ENCODE peak calls at places on chromosomes 11 and 22, in ten cellular contexts. One of them, this sample, is unnamed.

GRCh38 chr22:38172489-38173155 is 9.0 kb downstream of the PLA2G6 start:
- DNase-seq in memory B cell: no peak
- DNase-seq in T-helper 9 cell: peak; percentile 37
- DNase-seq in IMR-90: peak; percentile 65
- DNase-seq in stromal cell of bone marrow: no peak
- DNase-seq in NCI-H345: peak; percentile 9
- DNase-seq in upper lobe of right lung: peak; percentile 73
- DNase-seq in NCI-H2029: peak; percentile 89
- DNase-seq in choroid plexus epithelial cell: no peak
- DNase-seq in naive thymus-derived CD8-positive, alpha-beta T cell: peak; percentile 53
- DNase-seq in this sample: peak; percentile 83

GRCh38 chr11:84480151-84480550 is 1147.0 kb downstream of the DLG2 start:
- DNase-seq in NCI-H2029: no peak
- DNase-seq in T-helper 9 cell: no peak
- DNase-seq in stromal cell of bone marrow: no peak
- DNase-seq in choroid plexus epithelial cell: no peak
- DNase-seq in IMR-90: no peak
- DNase-seq in upper lobe of right lung: no peak
- DNase-seq in NCI-H345: no peak
- DNase-seq in naive thymus-derived CD8-positive, alpha-beta T cell: no peak
- DNase-seq in memory B cell: no peak
- DNase-seq in this sample: no peak

GRCh38 chr11:8408151-8408930 is 144.7 kb upstream of the LMO1 start:
- DNase-seq in NCI-H345: no peak
- DNase-seq in choroid plexus epithelial cell: no peak
- DNase-seq in IMR-90: no peak
- DNase-seq in stromal cell of bone marrow: no peak
- DNase-seq in NCI-H2029: no peak
- DNase-seq in naive thymus-derived CD8-positive, alpha-beta T cell: no peak
- DNase-seq in T-helper 9 cell: no peak
- DNase-seq in memory B cell: no peak
- DNase-seq in upper lobe of right lung: no peak
- DNase-seq in this sample: no peak

GRCh38 chr11:19936461-19936860 is 223.8 kb downstream of the DBX1 start:
- DNase-seq in naive thymus-derived CD8-positive, alpha-beta T cell: no peak
- DNase-seq in upper lobe of right lung: no peak
- DNase-seq in NCI-H345: no peak
- DNase-seq in choroid plexus epithelial cell: no peak
- DNase-seq in memory B cell: no peak
- DNase-seq in stromal cell of bone marrow: no peak
- DNase-seq in IMR-90: no peak
- DNase-seq in T-helper 9 cell: no peak
- DNase-seq in NCI-H2029: no peak
- DNase-seq in this sample: no peak

GRCh38 chr11:106156290-106156937 is 79.0 kb downstream of the AASDHPPT start:
- DNase-seq in T-helper 9 cell: no peak
- DNase-seq in NCI-H2029: no peak
- DNase-seq in upper lobe of right lung: no peak
- DNase-seq in NCI-H345: peak; percentile 11
- DNase-seq in naive thymus-derived CD8-positive, alpha-beta T cell: no peak
- DNase-seq in stromal cell of bone marrow: peak; percentile 43
- DNase-seq in memory B cell: no peak
- DNase-seq in choroid plexus epithelial cell: peak; percentile 93
- DNase-seq in IMR-90: peak; percentile 83
- DNase-seq in this sample: no peak

GRCh38 chr11:77064648-77065217 is 2.0 kb upstream of the CAPN5 start:
- DNase-seq in IMR-90: no peak
- DNase-seq in upper lobe of right lung: peak; percentile 40
- DNase-seq in T-helper 9 cell: no peak
- DNase-seq in choroid plexus epithelial cell: no peak
- DNase-seq in naive thymus-derived CD8-positive, alpha-beta T cell: no peak
- DNase-seq in stromal cell of bone marrow: no peak
- DNase-seq in memory B cell: no peak
- DNase-seq in NCI-H2029: no peak
- DNase-seq in NCI-H345: no peak
- DNase-seq in this sample: no peak

GRCh38 chr11:57340228-57340627 is 2.1 kb downstream of the P2RX3 start:
- DNase-seq in IMR-90: no peak
- DNase-seq in upper lobe of right lung: no peak
- DNase-seq in memory B cell: no peak
- DNase-seq in stromal cell of bone marrow: no peak
- DNase-seq in naive thymus-derived CD8-positive, alpha-beta T cell: no peak
- DNase-seq in choroid plexus epithelial cell: peak; percentile 26
- DNase-seq in NCI-H345: no peak
- DNase-seq in T-helper 9 cell: no peak
- DNase-seq in NCI-H2029: no peak
- DNase-seq in this sample: peak; percentile 40

GRCh38 chr11:1792461-1792860 is 28.7 kb upstream of the CTSD start:
- DNase-seq in naive thymus-derived CD8-positive, alpha-beta T cell: no peak
- DNase-seq in NCI-H2029: no peak
- DNase-seq in IMR-90: no peak
- DNase-seq in T-helper 9 cell: no peak
- DNase-seq in choroid plexus epithelial cell: no peak
- DNase-seq in memory B cell: no peak
- DNase-seq in NCI-H345: no peak
- DNase-seq in upper lobe of right lung: no peak
- DNase-seq in stromal cell of bone marrow: no peak
- DNase-seq in this sample: no peak

GRCh38 chr22:46006379-46007002 is 29.5 kb upstream of the WNT7B start:
- DNase-seq in stromal cell of bone marrow: peak; percentile 81
- DNase-seq in choroid plexus epithelial cell: peak; percentile 89
- DNase-seq in NCI-H2029: peak; percentile 65
- DNase-seq in NCI-H345: peak; percentile 71
- DNase-seq in T-helper 9 cell: peak; percentile 94
- DNase-seq in IMR-90: peak; percentile 80
- DNase-seq in upper lobe of right lung: peak; percentile 96
- DNase-seq in memory B cell: peak; percentile 94
- DNase-seq in naive thymus-derived CD8-positive, alpha-beta T cell: peak; percentile 85
- DNase-seq in this sample: peak; percentile 97

GRCh38 chr11:2698386-2699184 is 1.2 kb downstream of the KCNQ1OT1 start:
- DNase-seq in stromal cell of bone marrow: no peak
- DNase-seq in memory B cell: no peak
- DNase-seq in naive thymus-derived CD8-positive, alpha-beta T cell: no peak
- DNase-seq in choroid plexus epithelial cell: no peak
- DNase-seq in NCI-H2029: no peak
- DNase-seq in IMR-90: no peak
- DNase-seq in T-helper 9 cell: no peak
- DNase-seq in upper lobe of right lung: no peak
- DNase-seq in NCI-H345: no peak
- DNase-seq in this sample: no peak

GRCh38 chr11:117300301-117300700 is 9.2 kb downstream of the BACE1-AS start:
- DNase-seq in memory B cell: no peak
- DNase-seq in NCI-H2029: no peak
- DNase-seq in choroid plexus epithelial cell: peak; percentile 61
- DNase-seq in naive thymus-derived CD8-positive, alpha-beta T cell: no peak
- DNase-seq in IMR-90: peak; percentile 54
- DNase-seq in upper lobe of right lung: peak; percentile 71
- DNase-seq in T-helper 9 cell: no peak
- DNase-seq in NCI-H345: no peak
- DNase-seq in stromal cell of bone marrow: no peak
- DNase-seq in this sample: peak; percentile 54

GRCh38 chr11:62337682-62338181 is 484 bp downstream of the ASRGL1 start:
- DNase-seq in choroid plexus epithelial cell: no peak
- DNase-seq in upper lobe of right lung: peak; percentile 69
- DNase-seq in memory B cell: no peak
- DNase-seq in NCI-H345: peak; percentile 53
- DNase-seq in stromal cell of bone marrow: no peak
- DNase-seq in IMR-90: no peak
- DNase-seq in T-helper 9 cell: no peak
- DNase-seq in NCI-H2029: peak; percentile 5
- DNase-seq in naive thymus-derived CD8-positive, alpha-beta T cell: no peak
- DNase-seq in this sample: peak; percentile 38

GRCh38 chr11:120147950-120148270 is 10.0 kb upstream of the TRIM29 start:
- DNase-seq in upper lobe of right lung: no peak
- DNase-seq in memory B cell: no peak
- DNase-seq in T-helper 9 cell: no peak
- DNase-seq in NCI-H345: no peak
- DNase-seq in NCI-H2029: no peak
- DNase-seq in choroid plexus epithelial cell: no peak
- DNase-seq in IMR-90: no peak
- DNase-seq in stromal cell of bone marrow: no peak
- DNase-seq in naive thymus-derived CD8-positive, alpha-beta T cell: no peak
- DNase-seq in this sample: no peak

GRCh38 chr11:80103149-80103859 is 662.5 kb upstream of the TENM4 start:
- DNase-seq in stromal cell of bone marrow: peak; percentile 95
- DNase-seq in naive thymus-derived CD8-positive, alpha-beta T cell: no peak
- DNase-seq in memory B cell: no peak
- DNase-seq in NCI-H345: no peak
- DNase-seq in upper lobe of right lung: no peak
- DNase-seq in T-helper 9 cell: no peak
- DNase-seq in IMR-90: peak; percentile 97
- DNase-seq in NCI-H2029: no peak
- DNase-seq in choroid plexus epithelial cell: peak; percentile 93
- DNase-seq in this sample: no peak

GRCh38 chr22:22936190-22936914 is 48.7 kb downstream of the IGLL5 start:
- DNase-seq in memory B cell: no peak
- DNase-seq in T-helper 9 cell: no peak
- DNase-seq in IMR-90: no peak
- DNase-seq in naive thymus-derived CD8-positive, alpha-beta T cell: no peak
- DNase-seq in choroid plexus epithelial cell: no peak
- DNase-seq in upper lobe of right lung: no peak
- DNase-seq in NCI-H2029: no peak
- DNase-seq in NCI-H345: no peak
- DNase-seq in stromal cell of bone marrow: no peak
- DNase-seq in this sample: peak; percentile 3

GRCh38 chr22:41447435-41448188 is 1.0 kb upstream of the TOB2 start:
- DNase-seq in naive thymus-derived CD8-positive, alpha-beta T cell: peak; percentile 64
- DNase-seq in stromal cell of bone marrow: no peak
- DNase-seq in memory B cell: no peak
- DNase-seq in NCI-H345: peak; percentile 61
- DNase-seq in IMR-90: peak; percentile 50
- DNase-seq in upper lobe of right lung: peak; percentile 87
- DNase-seq in T-helper 9 cell: peak; percentile 52
- DNase-seq in NCI-H2029: peak; percentile 34
- DNase-seq in choroid plexus epithelial cell: peak; percentile 71
- DNase-seq in this sample: peak; percentile 85

GRCh38 chr11:112784323-112785073 is 176.7 kb upstream of the NCAM1 start:
- DNase-seq in upper lobe of right lung: no peak
- DNase-seq in IMR-90: no peak
- DNase-seq in choroid plexus epithelial cell: peak; percentile 5
- DNase-seq in memory B cell: no peak
- DNase-seq in NCI-H2029: peak; percentile 51
- DNase-seq in NCI-H345: no peak
- DNase-seq in naive thymus-derived CD8-positive, alpha-beta T cell: no peak
- DNase-seq in stromal cell of bone marrow: no peak
- DNase-seq in T-helper 9 cell: no peak
- DNase-seq in this sample: peak; percentile 87

GRCh38 chr11:109914038-109914437 is 179.2 kb upstream of the ZC3H12C start:
- DNase-seq in choroid plexus epithelial cell: no peak
- DNase-seq in NCI-H2029: no peak
- DNase-seq in IMR-90: no peak
- DNase-seq in upper lobe of right lung: no peak
- DNase-seq in T-helper 9 cell: no peak
- DNase-seq in naive thymus-derived CD8-positive, alpha-beta T cell: no peak
- DNase-seq in stromal cell of bone marrow: no peak
- DNase-seq in NCI-H345: peak; percentile 8
- DNase-seq in memory B cell: no peak
- DNase-seq in this sample: no peak

GRCh38 chr22:49371325-49372110 is 456.2 kb downstream of the BRD1 start:
- DNase-seq in NCI-H2029: no peak
- DNase-seq in memory B cell: no peak
- DNase-seq in IMR-90: no peak
- DNase-seq in T-helper 9 cell: no peak
- DNase-seq in stromal cell of bone marrow: no peak
- DNase-seq in choroid plexus epithelial cell: no peak
- DNase-seq in NCI-H345: no peak
- DNase-seq in upper lobe of right lung: peak; percentile 46
- DNase-seq in naive thymus-derived CD8-positive, alpha-beta T cell: no peak
- DNase-seq in this sample: no peak

GRCh38 chr11:60594998-60595637 is 79.9 kb downstream of the MS4A13 start:
- DNase-seq in IMR-90: no peak
- DNase-seq in memory B cell: no peak
- DNase-seq in choroid plexus epithelial cell: no peak
- DNase-seq in upper lobe of right lung: no peak
- DNase-seq in naive thymus-derived CD8-positive, alpha-beta T cell: no peak
- DNase-seq in T-helper 9 cell: no peak
- DNase-seq in NCI-H345: no peak
- DNase-seq in stromal cell of bone marrow: no peak
- DNase-seq in NCI-H2029: no peak
- DNase-seq in this sample: no peak

GRCh38 chr22:29147241-29147919 is 58.3 kb upstream of the EMID1 start:
- DNase-seq in choroid plexus epithelial cell: no peak
- DNase-seq in IMR-90: no peak
- DNase-seq in NCI-H2029: no peak
- DNase-seq in naive thymus-derived CD8-positive, alpha-beta T cell: no peak
- DNase-seq in NCI-H345: no peak
- DNase-seq in stromal cell of bone marrow: no peak
- DNase-seq in T-helper 9 cell: no peak
- DNase-seq in memory B cell: no peak
- DNase-seq in upper lobe of right lung: peak; percentile 28
- DNase-seq in this sample: no peak

This sample was measured in left ventricle myocardium superior.